ENCODE peak calls at places on chromosomes 11 and 22, in ten cellular contexts. One of them, this sample, is unnamed.

GRCh38 chr22:37229012-37229804 is 14.9 kb downstream of the RAC2 start:
- DNase-seq in activated CD8-positive, alpha-beta memory T cell treated with anti-CD3 and anti-CD28 coated beads, Interleukin-2, amount 50 U/mL, for 4 hours: peak; percentile 45
- DNase-seq in activated naive CD4-positive, alpha-beta T cell treated with anti-CD3 and anti-CD28 coated beads for 36 hours: peak; percentile 81
- DNase-seq in head of caudate nucleus: no peak
- DNase-seq in ELR: peak; percentile 90
- DNase-seq in kidney: no peak
- DNase-seq in AG04450: peak; percentile 61
- DNase-seq in posterior vena cava: no peak
- DNase-seq in NCI-H1417: no peak
- DNase-seq in fibroblast of lung: peak; percentile 90
- DNase-seq in this sample: no peak

GRCh38 chr11:119589011-119589410 is 140.0 kb downstream of the NECTIN1 start:
- DNase-seq in AG04450: no peak
- DNase-seq in posterior vena cava: no peak
- DNase-seq in ELR: no peak
- DNase-seq in fibroblast of lung: no peak
- DNase-seq in NCI-H1417: no peak
- DNase-seq in activated CD8-positive, alpha-beta memory T cell treated with anti-CD3 and anti-CD28 coated beads, Interleukin-2, amount 50 U/mL, for 4 hours: no peak
- DNase-seq in activated naive CD4-positive, alpha-beta T cell treated with anti-CD3 and anti-CD28 coated beads for 36 hours: no peak
- DNase-seq in kidney: no peak
- DNase-seq in head of caudate nucleus: peak; percentile 50
- DNase-seq in this sample: no peak

GRCh38 chr11:62472063-62472884 is 53.4 kb downstream of the SCGB1A1 start:
- DNase-seq in NCI-H1417: no peak
- DNase-seq in posterior vena cava: no peak
- DNase-seq in activated naive CD4-positive, alpha-beta T cell treated with anti-CD3 and anti-CD28 coated beads for 36 hours: no peak
- DNase-seq in activated CD8-positive, alpha-beta memory T cell treated with anti-CD3 and anti-CD28 coated beads, Interleukin-2, amount 50 U/mL, for 4 hours: no peak
- DNase-seq in kidney: no peak
- DNase-seq in ELR: peak; percentile 60
- DNase-seq in fibroblast of lung: peak; percentile 74
- DNase-seq in AG04450: no peak
- DNase-seq in head of caudate nucleus: no peak
- DNase-seq in this sample: peak; percentile 34

GRCh38 chr11:12430912-12431311 is 53.5 kb downstream of the PARVA start:
- DNase-seq in NCI-H1417: no peak
- DNase-seq in AG04450: peak; percentile 77
- DNase-seq in fibroblast of lung: peak; percentile 97
- DNase-seq in activated naive CD4-positive, alpha-beta T cell treated with anti-CD3 and anti-CD28 coated beads for 36 hours: no peak
- DNase-seq in posterior vena cava: no peak
- DNase-seq in activated CD8-positive, alpha-beta memory T cell treated with anti-CD3 and anti-CD28 coated beads, Interleukin-2, amount 50 U/mL, for 4 hours: no peak
- DNase-seq in ELR: peak; percentile 76
- DNase-seq in head of caudate nucleus: no peak
- DNase-seq in kidney: no peak
- DNase-seq in this sample: no peak

GRCh38 chr11:72217856-72218745 is 1.5 kb downstream of the FOLR2 start:
- DNase-seq in head of caudate nucleus: no peak
- DNase-seq in posterior vena cava: no peak
- DNase-seq in ELR: no peak
- DNase-seq in NCI-H1417: peak; percentile 3
- DNase-seq in fibroblast of lung: no peak
- DNase-seq in activated CD8-positive, alpha-beta memory T cell treated with anti-CD3 and anti-CD28 coated beads, Interleukin-2, amount 50 U/mL, for 4 hours: no peak
- DNase-seq in kidney: no peak
- DNase-seq in activated naive CD4-positive, alpha-beta T cell treated with anti-CD3 and anti-CD28 coated beads for 36 hours: no peak
- DNase-seq in AG04450: no peak
- DNase-seq in this sample: no peak

GRCh38 chr11:16607675-16608644 is 130.5 kb upstream of the C11orf58 start:
- DNase-seq in kidney: peak; percentile 84
- DNase-seq in activated naive CD4-positive, alpha-beta T cell treated with anti-CD3 and anti-CD28 coated beads for 36 hours: no peak
- DNase-seq in ELR: peak; percentile 8
- DNase-seq in posterior vena cava: peak; percentile 90
- DNase-seq in fibroblast of lung: peak; percentile 68
- DNase-seq in NCI-H1417: peak; percentile 49
- DNase-seq in AG04450: peak; percentile 61
- DNase-seq in head of caudate nucleus: no peak
- DNase-seq in activated CD8-positive, alpha-beta memory T cell treated with anti-CD3 and anti-CD28 coated beads, Interleukin-2, amount 50 U/mL, for 4 hours: no peak
- DNase-seq in this sample: no peak

GRCh38 chr11:64765841-64766682 is 6.3 kb upstream of the PYGM start:
- DNase-seq in activated CD8-positive, alpha-beta memory T cell treated with anti-CD3 and anti-CD28 coated beads, Interleukin-2, amount 50 U/mL, for 4 hours: no peak
- DNase-seq in ELR: no peak
- DNase-seq in fibroblast of lung: no peak
- DNase-seq in kidney: peak; percentile 77
- DNase-seq in posterior vena cava: peak; percentile 80
- DNase-seq in NCI-H1417: no peak
- DNase-seq in AG04450: no peak
- DNase-seq in head of caudate nucleus: no peak
- DNase-seq in activated naive CD4-positive, alpha-beta T cell treated with anti-CD3 and anti-CD28 coated beads for 36 hours: no peak
- DNase-seq in this sample: no peak

GRCh38 chr11:7514099-7514725 is 413 bp downstream of the PPFIBP2 start:
- DNase-seq in head of caudate nucleus: no peak
- DNase-seq in fibroblast of lung: no peak
- DNase-seq in activated naive CD4-positive, alpha-beta T cell treated with anti-CD3 and anti-CD28 coated beads for 36 hours: peak; percentile 38
- DNase-seq in ELR: no peak
- DNase-seq in AG04450: no peak
- DNase-seq in NCI-H1417: no peak
- DNase-seq in posterior vena cava: no peak
- DNase-seq in activated CD8-positive, alpha-beta memory T cell treated with anti-CD3 and anti-CD28 coated beads, Interleukin-2, amount 50 U/mL, for 4 hours: no peak
- DNase-seq in kidney: no peak
- DNase-seq in this sample: peak; percentile 51

GRCh38 chr22:44530106-44530505 is 32.1 kb upstream of the RTL6 start:
- DNase-seq in activated CD8-positive, alpha-beta memory T cell treated with anti-CD3 and anti-CD28 coated beads, Interleukin-2, amount 50 U/mL, for 4 hours: no peak
- DNase-seq in activated naive CD4-positive, alpha-beta T cell treated with anti-CD3 and anti-CD28 coated beads for 36 hours: no peak
- DNase-seq in fibroblast of lung: no peak
- DNase-seq in head of caudate nucleus: no peak
- DNase-seq in posterior vena cava: peak; percentile 14
- DNase-seq in NCI-H1417: no peak
- DNase-seq in ELR: no peak
- DNase-seq in kidney: no peak
- DNase-seq in AG04450: no peak
- DNase-seq in this sample: no peak

GRCh38 chr11:101620026-101620425 is 36.2 kb upstream of the TRPC6 start:
- DNase-seq in NCI-H1417: no peak
- DNase-seq in AG04450: no peak
- DNase-seq in head of caudate nucleus: no peak
- DNase-seq in kidney: no peak
- DNase-seq in posterior vena cava: no peak
- DNase-seq in ELR: no peak
- DNase-seq in activated CD8-positive, alpha-beta memory T cell treated with anti-CD3 and anti-CD28 coated beads, Interleukin-2, amount 50 U/mL, for 4 hours: no peak
- DNase-seq in fibroblast of lung: no peak
- DNase-seq in activated naive CD4-positive, alpha-beta T cell treated with anti-CD3 and anti-CD28 coated beads for 36 hours: no peak
- DNase-seq in this sample: no peak

GRCh38 chr22:30424471-30425326 is 869 bp upstream of the MTFP1 start:
- DNase-seq in activated naive CD4-positive, alpha-beta T cell treated with anti-CD3 and anti-CD28 coated beads for 36 hours: peak; percentile 39
- DNase-seq in activated CD8-positive, alpha-beta memory T cell treated with anti-CD3 and anti-CD28 coated beads, Interleukin-2, amount 50 U/mL, for 4 hours: no peak
- DNase-seq in kidney: peak; percentile 60
- DNase-seq in AG04450: no peak
- DNase-seq in ELR: peak; percentile 45
- DNase-seq in NCI-H1417: peak; percentile 30
- DNase-seq in fibroblast of lung: no peak
- DNase-seq in head of caudate nucleus: no peak
- DNase-seq in posterior vena cava: no peak
- DNase-seq in this sample: no peak

GRCh38 chr11:92687724-92688123 is 281.7 kb upstream of the MTNR1B start:
- DNase-seq in fibroblast of lung: no peak
- DNase-seq in ELR: no peak
- DNase-seq in posterior vena cava: no peak
- DNase-seq in NCI-H1417: no peak
- DNase-seq in kidney: no peak
- DNase-seq in head of caudate nucleus: no peak
- DNase-seq in AG04450: no peak
- DNase-seq in activated CD8-positive, alpha-beta memory T cell treated with anti-CD3 and anti-CD28 coated beads, Interleukin-2, amount 50 U/mL, for 4 hours: no peak
- DNase-seq in activated naive CD4-positive, alpha-beta T cell treated with anti-CD3 and anti-CD28 coated beads for 36 hours: no peak
- DNase-seq in this sample: no peak

GRCh38 chr11:8268530-8269461 is 5.1 kb upstream of the LMO1 start:
- DNase-seq in NCI-H1417: no peak
- DNase-seq in posterior vena cava: peak; percentile 73
- DNase-seq in kidney: peak; percentile 56
- DNase-seq in AG04450: no peak
- DNase-seq in head of caudate nucleus: no peak
- DNase-seq in fibroblast of lung: no peak
- DNase-seq in activated naive CD4-positive, alpha-beta T cell treated with anti-CD3 and anti-CD28 coated beads for 36 hours: no peak
- DNase-seq in ELR: no peak
- DNase-seq in activated CD8-positive, alpha-beta memory T cell treated with anti-CD3 and anti-CD28 coated beads, Interleukin-2, amount 50 U/mL, for 4 hours: no peak
- DNase-seq in this sample: no peak

GRCh38 chr11:75351541-75352416 is at the start of gene ARRB1:
- DNase-seq in NCI-H1417: peak; percentile 47
- DNase-seq in posterior vena cava: peak; percentile 90
- DNase-seq in activated CD8-positive, alpha-beta memory T cell treated with anti-CD3 and anti-CD28 coated beads, Interleukin-2, amount 50 U/mL, for 4 hours: peak; percentile 46
- DNase-seq in fibroblast of lung: peak; percentile 61
- DNase-seq in head of caudate nucleus: peak; percentile 57
- DNase-seq in ELR: peak; percentile 46
- DNase-seq in activated naive CD4-positive, alpha-beta T cell treated with anti-CD3 and anti-CD28 coated beads for 36 hours: peak; percentile 54
- DNase-seq in AG04450: no peak
- DNase-seq in kidney: peak; percentile 89
- DNase-seq in this sample: no peak

GRCh38 chr11:36454991-36455611 is 55.0 kb downstream of the TRAF6 start:
- DNase-seq in activated CD8-positive, alpha-beta memory T cell treated with anti-CD3 and anti-CD28 coated beads, Interleukin-2, amount 50 U/mL, for 4 hours: no peak
- DNase-seq in posterior vena cava: no peak
- DNase-seq in head of caudate nucleus: no peak
- DNase-seq in NCI-H1417: peak; percentile 70
- DNase-seq in AG04450: no peak
- DNase-seq in kidney: no peak
- DNase-seq in fibroblast of lung: no peak
- DNase-seq in ELR: peak; percentile 14
- DNase-seq in activated naive CD4-positive, alpha-beta T cell treated with anti-CD3 and anti-CD28 coated beads for 36 hours: no peak
- DNase-seq in this sample: no peak

GRCh38 chr22:30511903-30512302 is 6.4 kb upstream of the SEC14L4 start:
- DNase-seq in head of caudate nucleus: no peak
- DNase-seq in activated naive CD4-positive, alpha-beta T cell treated with anti-CD3 and anti-CD28 coated beads for 36 hours: no peak
- DNase-seq in kidney: no peak
- DNase-seq in posterior vena cava: no peak
- DNase-seq in ELR: no peak
- DNase-seq in activated CD8-positive, alpha-beta memory T cell treated with anti-CD3 and anti-CD28 coated beads, Interleukin-2, amount 50 U/mL, for 4 hours: no peak
- DNase-seq in fibroblast of lung: no peak
- DNase-seq in AG04450: no peak
- DNase-seq in NCI-H1417: no peak
- DNase-seq in this sample: no peak

This sample was measured in cerebellar cortex.